ENCODE peak calls at places on chromosome 22, in eight cellular contexts. Y, A, K, E, Z, G, H and F are unnamed samples.

GRCh38 chr22:50303848-50304527 is 3.5 kb downstream of the PLXNB2 start:
- DNase-seq in G (no peak), H (peak; percentile 79), K (no peak), Y (no peak), Z (peak; percentile 77), E (no peak), A (peak; percentile 33), F (peak; percentile 77)

GRCh38 chr22:46011627-46012181 is 34.7 kb upstream of the WNT7B start:
- DNase-seq in E (peak; percentile 65), A (no peak), G (no peak), H (no peak), K (no peak), Z (no peak), Y (no peak), F (no peak)

GRCh38 chr22:18057568-18058209 is 20.1 kb upstream of the PEX26 start:
- DNase-seq in E (peak; percentile 100), K (peak; percentile 60), Y (no peak), Z (no peak), A (no peak), G (no peak), H (peak; percentile 60), F (peak; percentile 58)

GRCh38 chr22:49239264-49240015 is 588.2 kb downstream of the BRD1 start:
- DNase-seq in K (no peak), G (no peak), A (no peak), H (no peak), E (no peak), Y (no peak), Z (peak; percentile 14), F (no peak)

GRCh38 chr22:37454857-37455686 is 27.8 kb upstream of the ELFN2 start:
- DNase-seq in G (no peak), Z (no peak), K (peak; percentile 55), Y (no peak), H (peak; percentile 45), A (no peak), E (peak; percentile 94), F (no peak)

GRCh38 chr22:40387758-40388157 is 17.4 kb downstream of the SGSM3 start:
- DNase-seq in Z (no peak), H (peak; percentile 82), G (no peak), K (no peak), Y (no peak), E (no peak), A (no peak), F (peak; percentile 61)

GRCh38 chr22:45246060-45246985 is 5.6 kb upstream of the KIAA0930 start:
- DNase-seq in Z (no peak), Y (no peak), A (no peak), K (peak; percentile 88), H (peak; percentile 81), E (peak; percentile 98), G (peak; percentile 10), F (peak; percentile 87)

GRCh38 chr22:38733329-38734202 is 22.2 kb downstream of the SUN2 start:
- DNase-seq in G (peak; percentile 75), H (peak; percentile 77), E (no peak), Y (no peak), Z (peak; percentile 58), K (peak; percentile 60), A (peak; percentile 70), F (peak; percentile 76)

GRCh38 chr22:46931414-46931813 is 169.0 kb downstream of the TBC1D22A start:
- DNase-seq in A (no peak), E (peak; percentile 53), K (no peak), Y (no peak), G (no peak), H (no peak), Z (no peak), F (peak; percentile 15)

GRCh38 chr22:25167834-25168601 is 31.6 kb upstream of the CRYBB3 start:
- DNase-seq in K (no peak), Y (no peak), G (no peak), Z (no peak), H (peak; percentile 42), A (no peak), E (no peak), F (no peak)

GRCh38 chr22:39249081-39249704 is 4.4 kb upstream of the PDGFB start:
- DNase-seq in E (no peak), Z (no peak), Y (no peak), K (no peak), H (no peak), G (no peak), A (no peak), F (no peak)

GRCh38 chr22:32623943-32624342 is 149.3 kb downstream of the FBXO7 start:
- DNase-seq in Y (no peak), E (peak; percentile 78), K (no peak), G (no peak), A (no peak), H (peak; percentile 41), Z (no peak), F (peak; percentile 62)

GRCh38 chr22:46079093-46079860 is 71.0 kb upstream of the PPARA start:
- DNase-seq in Y (no peak), H (peak; percentile 24), E (no peak), Z (no peak), A (no peak), G (peak; percentile 39), K (no peak), F (no peak)

GRCh38 chr22:19751497-19752245 is 8.9 kb upstream of the TBX1 start:
- DNase-seq in H (no peak), Z (no peak), Y (no peak), E (no peak), A (no peak), K (no peak), G (no peak), F (no peak)

GRCh38 chr22:47063606-47064005 is 301.2 kb downstream of the TBC1D22A start:
- DNase-seq in E (no peak), G (no peak), A (no peak), Y (no peak), K (no peak), H (peak; percentile 3), Z (peak; percentile 17), F (no peak)

GRCh38 chr22:24379536-24379935 is 47.9 kb upstream of the ADORA2A start:
- DNase-seq in E (no peak), K (no peak), G (no peak), Z (no peak), H (no peak), A (no peak), Y (no peak), F (no peak)

GRCh38 chr22:19848298-19849224 is 6.1 kb downstream of the GNB1L start:
- DNase-seq in A (no peak), Z (no peak), E (no peak), Y (no peak), H (peak; percentile 72), K (peak; percentile 21), G (no peak), F (peak; percentile 24)

GRCh38 chr22:43375951-43376455 is 32.8 kb upstream of the SCUBE1 start:
- DNase-seq in K (no peak), E (peak; percentile 76), G (no peak), A (no peak), H (no peak), Z (no peak), Y (no peak), F (no peak)

GRCh38 chr22:43377486-43377995 is 34.3 kb upstream of the MPPED1 start:
- DNase-seq in Y (no peak), Z (no peak), E (peak; percentile 72), A (no peak), H (no peak), G (no peak), K (no peak), F (no peak)

GRCh38 chr22:43378011-43378704 is 33.7 kb upstream of the MPPED1 start:
- DNase-seq in K (no peak), Y (no peak), E (peak; percentile 53), H (peak; percentile 65), A (no peak), G (no peak), Z (no peak), F (peak; percentile 34)

GRCh38 chr22:43381693-43382092 is 30.1 kb upstream of the MPPED1 start:
- DNase-seq in G (peak; percentile 72), K (no peak), H (no peak), E (no peak), Y (no peak), Z (no peak), A (no peak), F (no peak)

GRCh38 chr22:43376765-43377485 is 33.8 kb upstream of the SCUBE1 start:
- DNase-seq in H (peak; percentile 50), A (no peak), Z (no peak), Y (no peak), G (peak; percentile 92), K (no peak), E (peak; percentile 61), F (no peak)
- H3K4me1 ChIP-seq in H (peaks cover 20% of the 10 kb centered on the region), A (peaks cover 5% of the 10 kb centered on the region), Z (no peaks in the 10 kb centered on the region), Y (no peaks in the 10 kb centered on the region), G (peaks cover 24% of the 10 kb centered on the region), K (no peaks in the 10 kb centered on the region), E (peaks cover 20% of the 10 kb centered on the region), F (no peaks in the 10 kb centered on the region)

DNA sequence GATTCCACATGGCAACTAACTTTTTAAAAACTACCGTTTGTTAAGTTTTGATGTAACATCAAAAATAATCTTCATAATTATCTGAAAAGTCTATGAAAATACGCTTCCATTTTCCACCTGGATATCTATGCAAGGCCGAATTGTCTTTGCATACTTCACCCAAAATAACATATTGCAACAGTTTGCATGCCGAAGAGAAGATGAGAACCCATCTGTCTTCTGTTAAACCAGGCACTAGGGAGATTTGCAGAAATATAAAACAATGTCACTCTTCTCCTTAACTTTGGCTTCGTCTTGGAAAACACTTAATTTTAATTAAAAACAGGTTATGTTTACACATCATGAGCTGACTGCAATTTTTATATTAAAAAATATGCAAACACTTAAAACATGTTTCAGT is 1325.8 kb downstream of the TBC1D22A start:
- DNase-seq in A (no peak), K (no peak), Z (no peak), G (no peak), H (no peak), E (no peak), Y (no peak), F (no peak)
- H3K4me1 ChIP-seq in A (peaks cover 16% of the 10 kb centered on the region), K (peaks cover 12% of the 10 kb centered on the region), Z (no peaks in the 10 kb centered on the region), G (peaks cover 11% of the 10 kb centered on the region), H (no peaks in the 10 kb centered on the region), E (no peaks in the 10 kb centered on the region), Y (no peaks in the 10 kb centered on the region), F (no peaks in the 10 kb centered on the region)

GRCh38 chr22:41661088-41661487 is 27.6 kb downstream of the SNU13 start:
- DNase-seq in H (no peak), K (no peak), A (no peak), E (no peak), Y (no peak), Z (no peak), G (no peak), F (no peak)

GRCh38 chr22:41657709-41658108 is 31.0 kb downstream of the SNU13 start:
- DNase-seq in K (no peak), E (no peak), G (no peak), Z (no peak), A (no peak), Y (no peak), H (no peak), F (no peak)

GRCh38 chr22:41660416-41660815 is 28.3 kb downstream of the SNU13 start:
- DNase-seq in H (no peak), K (no peak), Y (no peak), E (no peak), A (no peak), G (no peak), Z (no peak), F (no peak)

GRCh38 chr22:41659941-41660340 is 28.7 kb downstream of the SNU13 start:
- DNase-seq in K (no peak), Z (no peak), A (no peak), Y (no peak), G (no peak), E (no peak), H (no peak), F (no peak)

GRCh38 chr22:41658869-41659268 is 29.8 kb downstream of the SNU13 start:
- DNase-seq in Z (no peak), K (no peak), G (no peak), Y (no peak), A (no peak), E (no peak), H (no peak), F (no peak)
- H3K4me1 ChIP-seq in Z (no peaks in the 10 kb centered on the region), K (no peaks in the 10 kb centered on the region), G (no peaks in the 10 kb centered on the region), Y (no peaks in the 10 kb centered on the region), A (no peaks in the 10 kb centered on the region), E (no peaks in the 10 kb centered on the region), H (no peaks in the 10 kb centered on the region), F (no peaks in the 10 kb centered on the region)

GRCh38 chr22:20951151-20951931 is 15.7 kb upstream of the AIFM3 start:
- DNase-seq in E (no peak), A (no peak), Y (no peak), K (no peak), H (no peak), G (no peak), Z (no peak), F (peak; percentile 36)
- H3K4me1 ChIP-seq in E (peaks cover under 1% of the 10 kb centered on the region), A (no peaks in the 10 kb centered on the region), Y (peaks cover 1% of the 10 kb centered on the region), K (peaks cover 38% of the 10 kb centered on the region), H (peaks cover 13% of the 10 kb centered on the region), G (peaks cover 6% of the 10 kb centered on the region), Z (no peaks in the 10 kb centered on the region), F (peaks cover 23% of the 10 kb centered on the region)